ENCODE peak calls at places on chromosomes 2 and 18, in five cellular contexts. U, Y, Z, I and R are unnamed samples.

GRCh38 chr2:10135296-10136089 is 13.0 kb downstream of the RRM2 start:
- DNase-seq in Z (peak), I (no peak), U (peak), Y (no peak), R (no peak)

GRCh38 chr2:45992021-45992745 is 305.0 kb upstream of the EPAS1 start:
- DNase-seq in Z (no peak), I (peak), U (peak), Y (peak), R (no peak)

GRCh38 chr2:143856973-143857372 is 662.9 kb downstream of the ZEB2 start:
- DNase-seq in U (no peak), Z (no peak), I (no peak), Y (no peak), R (no peak)

GRCh38 chr18:79739440-79739778 is 58.3 kb upstream of the KCNG2 start:
- DNase-seq in I (peak), U (no peak), Z (no peak), Y (no peak), R (no peak)

GRCh38 chr2:81266106-81266505 is 961.6 kb upstream of the LRRTM1 start:
- DNase-seq in U (peak), Z (no peak), Y (no peak), I (no peak), R (no peak)

GRCh38 chr2:82731824-82732223 is 1727.3 kb downstream of the SUCLG1 start:
- DNase-seq in Y (no peak), U (no peak), Z (no peak), I (no peak), R (no peak)

GRCh38 chr18:62445386-62445917 is 77.4 kb upstream of the ZCCHC2 start:
- DNase-seq in Y (no peak), I (no peak), Z (no peak), U (no peak), R (no peak)

GRCh38 chr2:71704688-71705087 is 251.3 kb downstream of the DYSF start:
- DNase-seq in I (no peak), Z (no peak), U (no peak), Y (no peak), R (no peak)

GRCh38 chr18:64115906-64116305 is 33.0 kb downstream of the LINC00305 start:
- DNase-seq in I (no peak), Z (no peak), Y (no peak), U (no peak), R (no peak)

GRCh38 chr18:74831571-74832250 is 234.0 kb downstream of the ZNF407 start:
- DNase-seq in U (no peak), Y (no peak), Z (no peak), I (no peak), R (no peak)

GRCh38 chr2:11710632-11711381 is 35.6 kb upstream of the LPIN1 start:
- DNase-seq in Z (no peak), Y (peak), I (no peak), U (no peak), R (no peak)

GRCh38 chr18:49944681-49945080 is 131.3 kb upstream of the ACAA2 start:
- DNase-seq in U (no peak), Z (no peak), I (no peak), Y (no peak), R (no peak)

GRCh38 chr2:6683481-6683880 is 182.2 kb downstream of the CMPK2 start:
- DNase-seq in I (no peak), Y (no peak), U (no peak), Z (no peak), R (no peak)

GRCh38 chr2:240921319-240922233 is 15.4 kb downstream of the CROCC2 start:
- DNase-seq in Z (no peak), U (peak), I (peak), Y (peak), R (peak)

GRCh38 chr18:66638856-66639621 is 35.1 kb upstream of the CDH19 start:
- DNase-seq in I (no peak), Z (no peak), U (no peak), Y (no peak), R (no peak)

GRCh38 chr18:64333584-64333983 is 184.7 kb upstream of the LINC00305 start:
- DNase-seq in U (peak), Y (no peak), Z (no peak), I (no peak), R (no peak)

GRCh38 chr18:49249523-49249922 is 210.9 kb downstream of the DYM start:
- DNase-seq in Y (peak), Z (no peak), U (peak), I (no peak), R (no peak)

GRCh38 chr2:96485751-96486643 is 19.2 kb downstream of the NEURL3 start:
- DNase-seq in U (peak), I (peak), Z (no peak), Y (peak), R (peak)

GRCh38 chr2:153218851-153219250 is 259.7 kb downstream of the RPRM start:
- DNase-seq in Y (no peak), Z (no peak), I (no peak), U (no peak), R (no peak)

GRCh38 chr18:61718944-61719343 is 173.9 kb downstream of the RNF152 start:
- DNase-seq in I (no peak), Z (no peak), U (no peak), Y (no peak), R (no peak)

GRCh38 chr2:164522561-164522981 is 98.7 kb downstream of the GRB14 start:
- DNase-seq in Z (no peak), I (no peak), U (no peak), Y (no peak), R (no peak)

GRCh38 chr2:19801367-19802087 is 100.3 kb downstream of the TTC32 start:
- DNase-seq in U (peak), Y (peak), I (peak), Z (no peak), R (peak)

GRCh38 chr2:133791191-133791590 is 222.9 kb upstream of the NCKAP5 start:
- DNase-seq in Z (no peak), Y (peak), I (no peak), U (peak), R (no peak)

GRCh38 chr2:290090-290722 is 2.3 kb upstream of the ALKAL2 start:
- DNase-seq in I (peak), U (peak), Z (peak), Y (peak), R (peak)

GRCh38 chr2:95069465-95069864 is 44.0 kb downstream of the MAL start:
- DNase-seq in Y (no peak), U (no peak), I (no peak), Z (no peak), R (no peak)

GRCh38 chr2:16285813-16286510 is 345.6 kb downstream of the MYCN start:
- DNase-seq in Y (no peak), Z (no peak), U (no peak), I (no peak), R (no peak)

GRCh38 chr2:40287201-40287600 is 164.7 kb downstream of the SLC8A1 start:
- DNase-seq in U (no peak), Y (peak), Z (no peak), I (no peak), R (no peak)

GRCh38 chr18:59624384-59624760 is 72.9 kb downstream of the CCBE1 start:
- DNase-seq in I (no peak), Y (no peak), U (no peak), Z (no peak), R (no peak)

GRCh38 chr2:64391459-64391858 is 62.5 kb upstream of the LGALSL start:
- DNase-seq in U (peak), I (no peak), Y (no peak), Z (no peak), R (no peak)

GRCh38 chr2:48452108-48452507 is 77.8 kb upstream of the STON1 start:
- DNase-seq in Z (no peak), U (no peak), Y (no peak), I (no peak), R (no peak)

GRCh38 chr2:54809814-54810213 is 86.4 kb downstream of the EML6 start:
- DNase-seq in Z (no peak), Y (peak), I (no peak), U (peak), R (no peak)

GRCh38 chr2:95060446-95061118 is 35.1 kb downstream of the MAL start:
- DNase-seq in Y (no peak), I (no peak), Z (no peak), U (no peak), R (no peak)

GRCh38 chr18:582465-582864 is 2.3 kb downstream of the CETN1 start:
- DNase-seq in I (peak), Z (no peak), Y (no peak), U (no peak), R (no peak)

GRCh38 chr2:106572541-106573148 is 85.5 kb downstream of the CD8B2 start:
- DNase-seq in I (no peak), U (peak), Z (peak), Y (peak), R (no peak)

GRCh38 chr2:33130544-33130943 is 183.8 kb downstream of the LTBP1 start:
- DNase-seq in Y (no peak), Z (no peak), I (no peak), U (no peak), R (no peak)

GRCh38 chr2:238851026-238851425 is 3.1 kb downstream of the TWIST2 start:
- DNase-seq in I (no peak), Z (no peak), U (no peak), Y (peak), R (no peak)

GRCh38 chr2:18368008-18368407 is 192.4 kb downstream of the RDH14 start:
- DNase-seq in Z (no peak), U (peak), Y (no peak), I (no peak), R (no peak)

GRCh38 chr2:861655-862355 is 88.8 kb upstream of the SNTG2 start:
- DNase-seq in I (no peak), Y (no peak), Z (no peak), U (no peak), R (no peak)

GRCh38 chr2:47067788-47068407 is 87.2 kb downstream of the STPG4 start:
- DNase-seq in Y (no peak), U (no peak), I (peak), Z (no peak), R (no peak)

GRCh38 chr2:85401844-85402243 is 8.3 kb downstream of the CAPG start:
- DNase-seq in U (no peak), Y (no peak), I (no peak), Z (no peak), R (no peak)